ENCODE peak calls at places on chromosome 3, in ten cellular contexts. One of them, this sample, is unnamed. For H3K4me1, the result is how much of the 10 kb centered on the place peaks cover.

GRCh38 chr3:152460936-152461335 is 192.2 kb downstream of the MBNL1 start:
- DNase-seq in esophagus muscularis mucosa: no peak
- DNase-seq in OCI-LY7: no peak
- DNase-seq in heart left ventricle: no peak
- DNase-seq in tibial nerve: no peak
- DNase-seq in left lung: no peak
- DNase-seq in psoas muscle: no peak
- DNase-seq in fibroblast of lung: no peak
- DNase-seq in Panc1: no peak
- DNase-seq in right lobe of liver: no peak
- DNase-seq in this sample: no peak

GRCh38 chr3:108897883-108898282 is 55.8 kb downstream of the GUCA1C start:
- DNase-seq in esophagus muscularis mucosa: no peak
- DNase-seq in OCI-LY7: no peak
- DNase-seq in heart left ventricle: no peak
- DNase-seq in tibial nerve: no peak
- DNase-seq in left lung: no peak
- DNase-seq in psoas muscle: no peak
- DNase-seq in fibroblast of lung: no peak
- DNase-seq in Panc1: no peak
- DNase-seq in right lobe of liver: no peak
- DNase-seq in this sample: no peak

GRCh38 chr3:196554205-196554604 is 14.1 kb downstream of the WDR53 start:
- DNase-seq in esophagus muscularis mucosa: no peak
- DNase-seq in OCI-LY7: peak
- DNase-seq in heart left ventricle: no peak
- DNase-seq in tibial nerve: no peak
- DNase-seq in left lung: no peak
- DNase-seq in psoas muscle: no peak
- DNase-seq in fibroblast of lung: no peak
- DNase-seq in Panc1: no peak
- DNase-seq in right lobe of liver: no peak
- DNase-seq in this sample: no peak

GRCh38 chr3:195558602-195559001 is 15.5 kb upstream of the PPP1R2 start:
- DNase-seq in esophagus muscularis mucosa: no peak
- DNase-seq in OCI-LY7: peak
- DNase-seq in heart left ventricle: no peak
- DNase-seq in tibial nerve: no peak
- DNase-seq in left lung: no peak
- DNase-seq in psoas muscle: peak
- DNase-seq in fibroblast of lung: peak
- DNase-seq in Panc1: no peak
- DNase-seq in right lobe of liver: no peak
- DNase-seq in this sample: peak

GRCh38 chr3:79245295-79246138 is 522.3 kb downstream of the ROBO1 start:
- DNase-seq in esophagus muscularis mucosa: no peak
- DNase-seq in OCI-LY7: no peak
- DNase-seq in heart left ventricle: no peak
- DNase-seq in tibial nerve: no peak
- DNase-seq in left lung: no peak
- DNase-seq in psoas muscle: no peak
- DNase-seq in fibroblast of lung: no peak
- DNase-seq in Panc1: no peak
- DNase-seq in right lobe of liver: no peak
- DNase-seq in this sample: no peak

GRCh38 chr3:126897943-126898342 is 85.0 kb upstream of the PLXNA1 start:
- DNase-seq in esophagus muscularis mucosa: no peak
- DNase-seq in OCI-LY7: no peak
- DNase-seq in heart left ventricle: no peak
- DNase-seq in tibial nerve: no peak
- DNase-seq in left lung: no peak
- DNase-seq in psoas muscle: no peak
- DNase-seq in fibroblast of lung: no peak
- DNase-seq in Panc1: no peak
- DNase-seq in right lobe of liver: peak
- DNase-seq in this sample: no peak

GRCh38 chr3:191492601-191493000 is 31.6 kb downstream of the PYDC2 start:
- DNase-seq in esophagus muscularis mucosa: no peak
- DNase-seq in OCI-LY7: no peak
- DNase-seq in heart left ventricle: no peak
- DNase-seq in tibial nerve: no peak
- DNase-seq in left lung: no peak
- DNase-seq in psoas muscle: no peak
- DNase-seq in fibroblast of lung: no peak
- DNase-seq in Panc1: no peak
- DNase-seq in right lobe of liver: no peak
- DNase-seq in this sample: peak

GRCh38 chr3:194779729-194780224 is 94.1 kb downstream of the FAM43A start:
- DNase-seq in esophagus muscularis mucosa: no peak
- DNase-seq in OCI-LY7: no peak
- DNase-seq in heart left ventricle: no peak
- DNase-seq in tibial nerve: no peak
- DNase-seq in left lung: no peak
- DNase-seq in psoas muscle: no peak
- DNase-seq in fibroblast of lung: no peak
- DNase-seq in Panc1: no peak
- DNase-seq in right lobe of liver: no peak
- DNase-seq in this sample: no peak

GRCh38 chr3:11699083-11699427 is 55.3 kb upstream of the VGLL4 start:
- DNase-seq in esophagus muscularis mucosa: no peak
- DNase-seq in OCI-LY7: no peak
- DNase-seq in heart left ventricle: no peak
- DNase-seq in tibial nerve: no peak
- DNase-seq in left lung: no peak
- DNase-seq in psoas muscle: no peak
- DNase-seq in fibroblast of lung: peak
- DNase-seq in Panc1: no peak
- DNase-seq in right lobe of liver: no peak
- DNase-seq in this sample: peak

GRCh38 chr3:11226042-11226370 is 46.2 kb upstream of the ATG7 start:
- DNase-seq in esophagus muscularis mucosa: no peak
- DNase-seq in OCI-LY7: no peak
- DNase-seq in heart left ventricle: no peak
- DNase-seq in tibial nerve: no peak
- DNase-seq in left lung: no peak
- DNase-seq in psoas muscle: no peak
- DNase-seq in fibroblast of lung: no peak
- DNase-seq in Panc1: no peak
- DNase-seq in right lobe of liver: no peak
- DNase-seq in this sample: no peak

GRCh38 chr3:55910543-55910942 is 423.4 kb upstream of the WNT5A start:
- DNase-seq in esophagus muscularis mucosa: no peak
- DNase-seq in OCI-LY7: no peak
- DNase-seq in heart left ventricle: no peak
- DNase-seq in tibial nerve: no peak
- DNase-seq in left lung: no peak
- DNase-seq in psoas muscle: no peak
- DNase-seq in fibroblast of lung: peak
- DNase-seq in Panc1: no peak
- DNase-seq in right lobe of liver: no peak
- DNase-seq in this sample: peak

GRCh38 chr3:58054652-58055051 is 46.4 kb downstream of the FLNB start:
- DNase-seq in esophagus muscularis mucosa: no peak
- DNase-seq in OCI-LY7: no peak
- DNase-seq in heart left ventricle: no peak
- DNase-seq in tibial nerve: no peak
- DNase-seq in left lung: no peak
- DNase-seq in psoas muscle: no peak
- DNase-seq in fibroblast of lung: no peak
- DNase-seq in Panc1: no peak
- DNase-seq in right lobe of liver: no peak
- DNase-seq in this sample: no peak
- H3K4me1 ChIP-seq in esophagus muscularis mucosa: under half
- H3K4me1 ChIP-seq in OCI-LY7: under half
- H3K4me1 ChIP-seq in heart left ventricle: half or more
- H3K4me1 ChIP-seq in tibial nerve: under half
- H3K4me1 ChIP-seq in left lung: under half
- H3K4me1 ChIP-seq in psoas muscle: under half
- H3K4me1 ChIP-seq in fibroblast of lung: under half
- H3K4me1 ChIP-seq in Panc1: half or more
- H3K4me1 ChIP-seq in right lobe of liver: under half
- H3K4me1 ChIP-seq in this sample: half or more

DNA sequence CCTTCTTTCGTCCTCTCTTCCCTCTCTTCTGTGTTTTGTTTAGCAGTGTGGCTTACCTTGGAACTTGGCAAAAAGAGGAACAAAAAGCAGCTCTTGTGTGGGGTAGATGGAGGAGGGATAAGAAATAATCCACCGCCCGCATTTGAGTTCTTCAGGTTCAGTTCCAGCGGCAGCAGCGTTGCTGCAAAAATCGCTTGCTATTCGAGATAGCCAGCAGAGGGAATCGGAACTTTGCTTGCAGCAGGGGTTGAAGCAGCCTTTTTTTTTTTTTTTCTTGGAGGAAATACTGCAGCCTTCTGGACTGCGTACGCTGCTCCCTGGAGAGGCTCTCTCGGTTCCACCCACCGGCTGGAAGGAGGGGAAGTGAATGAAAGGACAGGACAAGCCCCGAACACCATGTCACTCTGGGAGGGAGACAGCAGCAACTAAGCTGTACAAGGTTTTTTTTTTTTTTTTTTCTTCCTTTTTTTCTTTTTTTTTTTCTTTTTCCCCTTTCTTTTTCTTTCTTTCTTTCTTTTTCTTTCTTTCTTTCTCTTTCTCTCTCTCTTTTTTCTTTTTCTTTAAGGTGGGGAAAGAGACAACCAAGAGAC is at the start of gene RBMS3:
- DNase-seq in esophagus muscularis mucosa: peak
- DNase-seq in OCI-LY7: peak
- DNase-seq in heart left ventricle: peak
- DNase-seq in tibial nerve: peak
- DNase-seq in left lung: peak
- DNase-seq in psoas muscle: peak
- DNase-seq in fibroblast of lung: peak
- DNase-seq in Panc1: no peak
- DNase-seq in right lobe of liver: peak
- DNase-seq in this sample: peak
- TF ChIP-seq CTCF in esophagus muscularis mucosa: peak
- TF ChIP-seq CTCF in OCI-LY7: peak
- TF ChIP-seq CTCF in heart left ventricle: peak
- TF ChIP-seq CTCF in tibial nerve: peak
- TF ChIP-seq CTCF in left lung: peak
- TF ChIP-seq CTCF in psoas muscle: peak
- TF ChIP-seq CTCF in fibroblast of lung: peak
- TF ChIP-seq CTCF in Panc1: peak
- TF ChIP-seq CTCF in right lobe of liver: peak
- TF ChIP-seq CTCF in this sample: peak

GRCh38 chr3:187290561-187290960 is 976 bp downstream of the MASP1 start:
- DNase-seq in esophagus muscularis mucosa: peak
- DNase-seq in OCI-LY7: no peak
- DNase-seq in heart left ventricle: no peak
- DNase-seq in tibial nerve: no peak
- DNase-seq in left lung: no peak
- DNase-seq in psoas muscle: no peak
- DNase-seq in fibroblast of lung: no peak
- DNase-seq in Panc1: no peak
- DNase-seq in right lobe of liver: no peak
- DNase-seq in this sample: no peak

GRCh38 chr3:187291001-187291511 is 481 bp downstream of the MASP1 start:
- DNase-seq in esophagus muscularis mucosa: peak
- DNase-seq in OCI-LY7: no peak
- DNase-seq in heart left ventricle: no peak
- DNase-seq in tibial nerve: no peak
- DNase-seq in left lung: no peak
- DNase-seq in psoas muscle: no peak
- DNase-seq in fibroblast of lung: peak
- DNase-seq in Panc1: no peak
- DNase-seq in right lobe of liver: no peak
- DNase-seq in this sample: no peak

GRCh38 chr3:187292186-187292585 is 649 bp upstream of the MASP1 start:
- DNase-seq in esophagus muscularis mucosa: peak
- DNase-seq in OCI-LY7: no peak
- DNase-seq in heart left ventricle: no peak
- DNase-seq in tibial nerve: no peak
- DNase-seq in left lung: no peak
- DNase-seq in psoas muscle: no peak
- DNase-seq in fibroblast of lung: no peak
- DNase-seq in Panc1: no peak
- DNase-seq in right lobe of liver: peak
- DNase-seq in this sample: no peak

GRCh38 chr3:187292631-187293513 is 1.3 kb upstream of the MASP1 start:
- DNase-seq in esophagus muscularis mucosa: peak
- DNase-seq in OCI-LY7: no peak
- DNase-seq in heart left ventricle: no peak
- DNase-seq in tibial nerve: no peak
- DNase-seq in left lung: no peak
- DNase-seq in psoas muscle: no peak
- DNase-seq in fibroblast of lung: no peak
- DNase-seq in Panc1: no peak
- DNase-seq in right lobe of liver: no peak
- DNase-seq in this sample: no peak

DNA sequence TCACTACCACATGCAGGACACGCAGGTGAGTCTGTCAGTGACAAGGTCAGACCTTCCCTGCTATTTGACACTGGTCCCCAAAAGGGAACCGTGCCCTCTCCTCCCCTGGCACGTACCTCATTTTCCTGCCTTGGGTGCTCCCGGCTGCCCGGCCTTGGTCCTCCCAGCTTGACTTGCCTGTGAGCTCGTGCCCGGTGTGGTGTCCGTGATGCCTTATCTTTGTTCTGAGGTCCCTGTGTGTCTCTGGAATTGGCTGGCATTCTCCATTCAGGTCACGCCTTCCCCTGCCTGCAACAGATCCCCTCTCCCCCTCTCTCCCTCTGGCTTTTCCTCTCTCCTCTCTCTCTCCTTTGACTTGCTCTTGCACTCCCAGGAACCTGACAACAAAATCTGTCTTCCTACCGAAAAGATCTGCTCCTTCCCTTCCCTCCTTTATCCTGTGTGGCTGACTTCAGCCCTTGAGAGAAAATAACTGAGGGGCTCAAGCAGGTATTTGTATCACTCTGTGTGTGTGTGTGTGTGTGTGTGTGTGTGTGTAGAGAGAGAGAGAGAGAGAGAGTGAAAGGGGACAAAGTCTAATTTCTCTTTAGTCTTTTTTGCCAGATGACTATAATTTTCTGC is at the start of gene MASP1:
- DNase-seq in esophagus muscularis mucosa: no peak
- DNase-seq in OCI-LY7: no peak
- DNase-seq in heart left ventricle: no peak
- DNase-seq in tibial nerve: no peak
- DNase-seq in left lung: no peak
- DNase-seq in psoas muscle: peak
- DNase-seq in fibroblast of lung: peak
- DNase-seq in Panc1: no peak
- DNase-seq in right lobe of liver: peak
- DNase-seq in this sample: no peak
- H3K27ac ChIP-seq in esophagus muscularis mucosa: peak
- H3K27ac ChIP-seq in OCI-LY7: no peak
- H3K27ac ChIP-seq in heart left ventricle: peak
- H3K27ac ChIP-seq in tibial nerve: peak
- H3K27ac ChIP-seq in left lung: no peak
- H3K27ac ChIP-seq in psoas muscle: no peak
- H3K27ac ChIP-seq in fibroblast of lung: peak
- H3K27ac ChIP-seq in Panc1: no peak
- H3K27ac ChIP-seq in right lobe of liver: peak
- H3K27ac ChIP-seq in this sample: no peak

DNA sequence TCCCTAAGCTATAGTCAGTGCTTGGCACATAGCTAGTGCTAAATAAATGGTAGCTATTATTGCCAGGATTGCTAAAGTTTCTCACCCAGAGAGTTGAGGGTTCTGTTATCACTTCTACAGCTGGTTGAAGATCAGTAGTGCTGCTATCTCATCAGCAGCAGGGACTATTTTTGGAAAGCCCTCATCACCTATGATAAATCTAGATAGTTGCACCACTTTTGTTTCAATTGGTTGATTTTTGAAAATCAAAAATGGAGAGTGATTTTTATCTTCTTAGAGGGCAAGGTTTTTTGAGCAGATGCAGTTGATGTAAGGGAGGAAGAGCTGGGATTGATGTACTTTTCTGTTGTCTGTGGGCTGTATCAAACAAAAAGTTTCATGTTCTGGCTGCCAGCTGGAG is 101.6 kb downstream of the ST6GAL1 start:
- DNase-seq in esophagus muscularis mucosa: no peak
- DNase-seq in OCI-LY7: no peak
- DNase-seq in heart left ventricle: no peak
- DNase-seq in tibial nerve: no peak
- DNase-seq in left lung: no peak
- DNase-seq in psoas muscle: no peak
- DNase-seq in fibroblast of lung: no peak
- DNase-seq in Panc1: no peak
- DNase-seq in right lobe of liver: no peak
- DNase-seq in this sample: no peak
- H3K4me1 ChIP-seq in esophagus muscularis mucosa: under half
- H3K4me1 ChIP-seq in OCI-LY7: half or more
- H3K4me1 ChIP-seq in heart left ventricle: under half
- H3K4me1 ChIP-seq in tibial nerve: under half
- H3K4me1 ChIP-seq in left lung: under half
- H3K4me1 ChIP-seq in psoas muscle: under half
- H3K4me1 ChIP-seq in fibroblast of lung: under half
- H3K4me1 ChIP-seq in Panc1: under half
- H3K4me1 ChIP-seq in right lobe of liver: under half
- H3K4me1 ChIP-seq in this sample: under half

This sample was measured in foreskin keratinocyte.